ENCODE peak calls at places on chromosomes 13 and 19, in nine cellular contexts. W is breast epithelium, Z is BJ, E is AG04449, B is colonic mucosa, D is heart right ventricle, Q is hepatocyte, I is endodermal cell, U is fibroblast of the aortic adventitia. J is an unnamed sample.

GRCh38 chr19:6056801-6057650 is 53.3 kb downstream of the RFX2 start:
- DNase-seq in W (peak), Z (peak), E (peak), B (peak), D (peak), Q (peak), I (peak), U (peak), J (peak)

GRCh38 chr13:93080587-93080986 is 146.0 kb upstream of the GPC6 start:
- DNase-seq in W (no peak), Z (no peak), E (no peak), B (no peak), D (no peak), Q (no peak), I (no peak), U (peak), J (no peak)

GRCh38 chr13:26759907-26760834 is at the start of gene GPR12:
- DNase-seq in W (no peak), Z (no peak), E (no peak), B (no peak), D (no peak), Q (no peak), I (peak), U (peak), J (peak)

GRCh38 chr13:26718146-26718545 is 42.4 kb downstream of the GPR12 start:
- DNase-seq in W (no peak), Z (no peak), E (no peak), B (no peak), D (no peak), Q (no peak), I (no peak), U (no peak), J (no peak)

GRCh38 chr19:56139847-56140582 is 1.1 kb upstream of the ZNF444 start:
- DNase-seq in W (no peak), Z (no peak), E (no peak), B (peak), D (no peak), Q (no peak), I (no peak), U (no peak), J (peak)

GRCh38 chr19:20278342-20278741 is 111.3 kb downstream of the ZNF486 start:
- DNase-seq in W (no peak), Z (no peak), E (no peak), B (no peak), D (no peak), Q (peak), I (peak), U (no peak), J (no peak)

GRCh38 chr19:30557927-30558557 is 185.9 kb downstream of the ZNF536 start:
- DNase-seq in W (no peak), Z (no peak), E (no peak), B (no peak), D (no peak), Q (no peak), I (peak), U (no peak), J (no peak)

GRCh38 chr13:60028021-60028420 is 135.7 kb downstream of the DIAPH3 start:
- DNase-seq in W (no peak), Z (no peak), E (no peak), B (no peak), D (no peak), Q (no peak), I (no peak), U (no peak), J (no peak)

GRCh38 chr13:112348642-112349345 is 27.4 kb upstream of the SPACA7 start:
- DNase-seq in W (no peak), Z (no peak), E (no peak), B (no peak), D (no peak), Q (no peak), I (no peak), U (no peak), J (no peak)

GRCh38 chr13:108944760-108945159 is 315.3 kb downstream of the MYO16 start:
- DNase-seq in W (no peak), Z (peak), E (no peak), B (no peak), D (no peak), Q (no peak), I (no peak), U (peak), J (peak)

GRCh38 chr19:36215276-36216171 is 618 bp downstream of the ZNF146 start:
- DNase-seq in W (no peak), Z (no peak), E (no peak), B (no peak), D (no peak), Q (peak), I (no peak), U (peak), J (peak)

GRCh38 chr19:51690359-51691121 is 2.6 kb upstream of the SPACA6 start:
- DNase-seq in W (peak), Z (no peak), E (no peak), B (peak), D (peak), Q (peak), I (peak), U (peak), J (peak)

GRCh38 chr13:103222683-103223082 is 156.5 kb upstream of the SLC10A2 start:
- DNase-seq in W (no peak), Z (no peak), E (no peak), B (no peak), D (no peak), Q (no peak), I (no peak), U (no peak), J (no peak)

GRCh38 chr19:32067686-32068085 is 277.7 kb upstream of the ZNF507 start:
- DNase-seq in W (no peak), Z (no peak), E (no peak), B (no peak), D (no peak), Q (no peak), I (peak), U (no peak), J (no peak)

DNA sequence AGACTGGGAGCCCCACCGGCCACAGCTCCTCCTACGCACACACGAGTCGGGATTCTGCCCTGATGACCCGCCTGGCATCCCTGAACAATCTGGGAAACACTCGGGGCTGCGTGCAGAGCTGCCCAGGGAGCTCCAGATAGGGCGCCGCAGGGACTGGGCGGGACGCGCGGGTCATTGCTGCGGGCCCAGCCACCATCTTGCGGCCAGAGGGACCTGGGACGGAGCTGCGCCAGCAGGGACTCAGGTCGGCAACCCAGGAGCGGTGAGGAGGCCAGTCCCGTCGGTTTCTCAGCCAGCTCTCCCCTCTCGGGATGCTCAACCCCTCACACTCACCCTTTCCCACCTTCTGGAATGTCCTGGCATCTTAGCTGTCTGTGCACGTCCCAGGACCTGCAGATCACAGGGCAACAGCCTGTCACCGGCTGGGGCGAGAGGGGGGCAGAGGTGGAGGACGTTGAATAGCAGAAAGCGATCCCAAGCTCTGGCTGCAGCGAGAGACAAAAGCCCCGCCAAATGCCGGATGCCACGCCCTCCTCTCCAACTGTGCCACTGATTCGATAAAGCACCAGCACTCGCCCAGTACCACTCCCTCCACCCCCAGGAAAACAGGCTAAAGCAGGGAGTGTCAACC is 20.4 kb upstream of the ZNF91 start:
- DNase-seq in W (no peak), Z (no peak), E (no peak), B (peak), D (peak), Q (peak), I (peak), U (no peak), J (peak)
- H3K4me3 ChIP-seq in W (peak), Z (peak), E (peak), B (peak), D (peak), Q (peak), I (peak), U (no peak), J (no peak)

DNA sequence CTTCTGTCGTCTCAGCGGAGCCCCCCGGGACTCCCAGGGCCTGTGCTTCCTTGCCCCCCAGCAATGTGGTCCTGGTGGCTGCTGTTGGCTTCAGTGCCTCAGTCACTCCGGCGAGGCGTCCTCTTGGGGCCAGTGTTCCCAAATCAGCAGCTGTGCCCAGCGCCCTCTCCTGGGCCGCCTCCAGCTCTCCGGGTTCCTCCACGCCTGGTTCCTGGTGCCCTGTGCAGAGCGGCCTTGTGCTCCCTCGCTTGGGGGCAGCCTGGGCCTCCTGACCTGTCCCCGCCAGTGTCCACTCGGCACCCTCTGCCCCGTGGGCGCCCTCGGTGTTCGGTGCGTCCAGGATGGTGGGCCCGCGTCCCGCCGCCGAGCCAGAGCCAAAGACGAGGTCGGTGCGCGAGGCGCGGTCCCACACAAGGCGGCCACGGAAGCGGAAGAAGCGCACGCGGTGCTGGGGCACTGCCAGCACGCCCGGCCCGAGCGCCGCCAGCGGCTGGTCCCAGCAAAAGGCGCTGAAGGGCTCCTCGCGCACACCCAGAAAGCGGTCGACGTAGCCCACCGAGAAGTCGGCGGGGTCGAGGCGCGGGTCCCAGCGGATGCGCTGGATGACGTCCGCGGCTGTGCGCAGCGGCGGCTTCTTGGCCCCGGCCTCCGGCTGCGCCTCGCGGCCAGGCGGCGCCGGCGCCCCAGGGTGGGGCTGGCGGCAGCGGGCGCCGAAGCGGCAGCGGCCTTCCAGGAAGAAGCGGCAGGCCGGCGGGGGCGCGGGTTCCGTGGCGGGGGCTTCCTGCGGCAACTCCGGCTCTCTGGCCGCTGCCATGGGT is 656 bp downstream of the LENG9 start:
- DNase-seq in W (no peak), Z (no peak), E (no peak), B (peak), D (peak), Q (peak), I (peak), U (peak), J (peak)
- TF ChIP-seq CTCF in W (no peak), Z (peak), E (peak), B (no peak), D (no peak), Q (peak), I (peak), U (peak), J (no peak)

DNA sequence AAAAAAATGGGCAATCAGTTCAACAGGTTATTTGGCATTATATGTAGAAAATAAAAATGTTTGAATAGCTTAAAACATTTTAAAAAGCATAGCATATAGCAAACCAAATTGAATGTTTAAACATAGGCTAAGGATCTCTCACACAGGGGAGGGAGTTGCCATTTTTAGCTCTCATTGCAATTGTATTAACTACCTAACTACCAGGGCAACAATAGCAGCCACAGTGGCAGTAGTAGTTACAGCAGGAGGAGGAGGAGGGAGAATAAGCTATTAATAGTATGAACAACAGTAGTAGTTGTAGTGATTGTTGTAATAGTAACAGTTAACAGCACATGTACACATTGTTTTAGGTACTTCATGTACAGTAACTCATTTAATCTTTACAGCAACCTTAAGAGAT is 404.2 kb downstream of the KCNRG start:
- DNase-seq in W (no peak), Z (no peak), E (no peak), B (no peak), D (no peak), Q (no peak), I (no peak), U (no peak), J (no peak)
- H3K4me3 ChIP-seq in W (no peak), Z (no peak), E (no peak), B (no peak), D (no peak), Q (no peak), I (no peak), U (no peak), J (no peak)

GRCh38 chr13:66886248-66886647 is 343.9 kb downstream of the PCDH9 start:
- DNase-seq in W (no peak), Z (no peak), E (no peak), B (no peak), D (no peak), Q (no peak), I (no peak), U (no peak), J (no peak)

GRCh38 chr13:66887088-66887487 is 343.0 kb downstream of the PCDH9 start:
- DNase-seq in W (no peak), Z (peak), E (no peak), B (no peak), D (peak), Q (no peak), I (no peak), U (peak), J (peak)

DNA sequence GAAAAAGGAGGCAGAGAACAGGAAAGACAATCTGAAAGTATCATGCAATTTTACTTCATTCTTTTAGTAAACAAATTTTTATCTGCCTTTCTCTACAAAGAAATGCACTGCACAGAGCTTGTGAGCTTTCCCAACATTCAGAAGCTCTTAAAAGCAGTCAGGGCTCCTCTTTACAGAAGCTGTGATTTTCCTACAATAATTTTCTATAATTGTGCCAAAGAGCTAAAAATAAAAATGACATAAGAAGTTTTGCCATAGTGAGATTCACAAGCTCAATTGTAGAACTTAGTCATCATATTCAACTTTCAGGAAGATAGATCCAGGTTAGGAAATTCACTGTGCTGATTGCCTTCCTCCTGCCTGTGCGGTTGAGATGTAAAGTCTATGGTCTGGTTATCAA is 341.4 kb downstream of the PCDH9 start:
- DNase-seq in W (no peak), Z (no peak), E (no peak), B (no peak), D (no peak), Q (no peak), I (no peak), U (no peak), J (no peak)
- TF ChIP-seq CTCF in W (no peak), Z (no peak), E (no peak), B (no peak), D (no peak), Q (no peak), I (no peak), U (no peak), J (no peak)

GRCh38 chr19:19167612-19168011 is 2.5 kb downstream of the MEF2B start:
- DNase-seq in W (no peak), Z (no peak), E (no peak), B (no peak), D (no peak), Q (no peak), I (no peak), U (no peak), J (no peak)
- H3K4me3 ChIP-seq in W (no peak), Z (no peak), E (no peak), B (no peak), D (no peak), Q (no peak), I (no peak), U (no peak), J (no peak)

GRCh38 chr13:44048326-44048725 is 168.6 kb downstream of the LACC1 start:
- DNase-seq in W (no peak), Z (no peak), E (no peak), B (no peak), D (no peak), Q (no peak), I (no peak), U (peak), J (no peak)
- TF ChIP-seq CTCF in W (no peak), Z (no peak), E (no peak), B (no peak), D (no peak), Q (peak), I (peak), U (peak), J (no peak)

DNA sequence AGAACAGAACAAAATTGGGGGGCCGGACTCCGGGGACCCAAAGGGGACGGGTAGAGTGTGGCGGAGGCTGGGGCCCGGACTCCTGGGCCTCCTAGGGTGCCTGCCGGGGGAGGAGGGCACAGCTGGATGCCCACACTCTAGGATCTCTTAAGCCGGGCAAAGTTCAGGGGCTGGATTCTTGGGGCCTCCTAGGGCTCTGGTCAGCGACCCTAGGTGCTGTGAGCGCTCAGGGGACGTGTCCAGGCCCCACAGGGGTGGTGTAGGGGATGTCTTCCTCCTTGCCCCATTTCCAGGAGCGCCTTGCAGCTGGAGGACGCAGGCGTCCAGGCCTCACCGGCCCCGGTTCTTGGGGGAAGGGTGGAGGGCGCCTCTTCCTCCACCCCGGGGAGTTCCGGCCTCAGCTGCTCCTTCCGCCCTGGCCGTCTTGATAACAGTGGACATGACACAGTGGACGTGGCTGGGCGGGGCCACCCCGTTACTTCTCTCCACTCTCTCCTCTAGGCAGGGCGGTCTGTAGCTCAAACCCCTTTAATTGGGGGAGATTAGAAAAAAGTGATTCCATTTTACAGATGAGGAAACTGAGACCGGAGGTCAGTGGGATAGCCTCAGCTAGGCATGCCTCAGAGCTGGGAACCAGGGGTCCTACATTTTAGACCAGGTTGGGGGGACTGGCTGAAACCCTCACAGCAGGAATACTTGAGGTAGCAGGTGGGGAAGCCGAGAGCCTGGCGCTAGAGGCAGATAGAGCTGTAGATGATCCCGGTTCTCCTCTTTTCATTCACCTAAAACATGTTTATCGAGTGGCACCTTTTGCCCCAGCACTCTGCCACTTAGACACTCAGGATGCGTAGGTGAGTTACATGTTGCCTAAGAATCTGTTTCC is 705 bp downstream of the STXBP2 start:
- DNase-seq in W (no peak), Z (no peak), E (no peak), B (peak), D (no peak), Q (peak), I (no peak), U (no peak), J (no peak)
- H3K4me3 ChIP-seq in W (peak), Z (peak), E (peak), B (peak), D (peak), Q (peak), I (peak), U (peak), J (no peak)

GRCh38 chr19:13089857-13090507 is 12.7 kb downstream of the LYL1 start:
- DNase-seq in W (no peak), Z (no peak), E (no peak), B (no peak), D (no peak), Q (no peak), I (no peak), U (no peak), J (no peak)

GRCh38 chr19:13087295-13087694 is 15.4 kb downstream of the LYL1 start:
- DNase-seq in W (no peak), Z (no peak), E (no peak), B (no peak), D (no peak), Q (no peak), I (no peak), U (no peak), J (no peak)

GRCh38 chr19:13090511-13091231 is 12.0 kb downstream of the LYL1 start:
- DNase-seq in W (no peak), Z (no peak), E (no peak), B (no peak), D (no peak), Q (no peak), I (no peak), U (no peak), J (no peak)

GRCh38 chr19:13087795-13088537 is 14.7 kb downstream of the LYL1 start:
- DNase-seq in W (no peak), Z (no peak), E (no peak), B (no peak), D (no peak), Q (no peak), I (no peak), U (no peak), J (no peak)

DNA sequence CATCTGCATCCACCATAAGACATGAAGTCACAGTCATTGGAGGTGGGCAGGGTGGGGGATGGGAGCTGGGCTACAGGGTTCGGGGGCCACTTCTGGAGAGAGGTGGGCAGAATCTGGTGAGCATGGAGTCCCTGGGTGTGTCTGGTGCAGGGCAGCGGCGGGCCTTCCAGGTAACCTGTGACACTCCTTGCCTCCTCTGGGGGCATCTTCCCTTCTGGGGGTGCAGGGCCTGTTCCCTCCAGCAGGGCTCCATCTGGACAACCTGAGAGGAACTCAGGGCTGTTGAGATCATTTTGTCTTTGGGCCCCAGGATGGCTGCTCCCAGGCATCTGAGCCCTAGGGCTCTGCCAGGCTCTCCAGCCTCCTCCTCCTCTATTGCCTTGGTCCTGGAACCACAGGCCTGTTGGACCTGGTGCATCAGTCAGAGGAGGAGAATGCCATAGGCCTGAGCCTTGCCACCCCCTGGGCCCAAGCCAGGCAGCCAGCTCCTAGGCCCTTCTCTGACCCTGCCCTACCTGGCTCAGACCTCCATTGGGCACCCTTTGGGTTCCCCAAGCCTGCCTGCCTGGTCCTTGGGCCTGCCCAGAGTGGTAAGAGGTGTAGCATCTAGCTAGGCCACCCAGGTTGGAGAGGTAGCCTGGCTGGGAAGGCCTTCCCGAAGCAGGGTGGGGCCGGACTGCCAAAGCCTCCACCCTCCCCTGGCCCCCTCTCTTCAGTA is 13.4 kb downstream of the LYL1 start:
- DNase-seq in W (no peak), Z (no peak), E (no peak), B (no peak), D (no peak), Q (no peak), I (peak), U (no peak), J (no peak)
- TF ChIP-seq CTCF in W (peak), Z (peak), E (peak), B (no peak), D (no peak), Q (no peak), I (peak), U (peak), J (peak)

J was measured in foreskin fibroblast.